ENCODE peak calls at places on chromosomes 4 and X, in ten cellular contexts. W is ELR; D is activated T-cell treated with anti-CD3 and anti-CD28 coated beads, Interleukin-2, amount 50 U/mL, for 72 hours; U is WTC11; I is anterior cingulate cortex; G is suprapubic skin; P is AG10803; O is nephron progenitor cell; B is left colon; R is left lung. T is an unnamed sample.

GRCh38 chr4:25865586-25865985 is 2.8 kb upstream of the SEL1L3 start:
- DNase-seq in B (peak), O (no peak), D (no peak), P (no peak), I (no peak), U (peak), G (no peak), W (peak), R (peak), T (peak)

GRCh38 chr4:57080781-57081650 is 29.2 kb downstream of the IGFBP7 start:
- DNase-seq in I (no peak), O (no peak), G (no peak), B (no peak), D (no peak), P (peak), U (no peak), R (no peak), W (peak), T (no peak)

GRCh38 chr4:153022233-153022632 is 86.1 kb downstream of the FHDC1 start:
- DNase-seq in P (no peak), I (no peak), G (no peak), O (no peak), U (no peak), W (no peak), R (peak), B (peak), D (no peak), T (no peak)

GRCh38 chr4:47525154-47525819 is 40.2 kb downstream of the ATP10D start:
- DNase-seq in R (no peak), B (no peak), G (no peak), P (peak), W (peak), O (no peak), D (no peak), I (no peak), U (no peak), T (no peak)

GRCh38 chr4:6268650-6269399 is 825 bp upstream of the WFS1 start:
- DNase-seq in O (no peak), B (no peak), G (no peak), P (no peak), W (no peak), R (no peak), D (no peak), U (no peak), I (no peak), T (no peak)

GRCh38 chrX:9340619-9341304 is 124.1 kb upstream of the TBL1X start:
- DNase-seq in W (peak), P (peak), D (peak), B (peak), G (peak), I (no peak), O (peak), U (no peak), R (peak), T (peak)

GRCh38 chr4:154475800-154476199 is 15.8 kb downstream of the DCHS2 start:
- DNase-seq in G (no peak), D (no peak), R (no peak), W (no peak), U (no peak), B (no peak), O (no peak), I (no peak), P (no peak), T (no peak)

GRCh38 chrX:47802589-47802988 is 34.1 kb upstream of the ZNF81 start:
- DNase-seq in D (no peak), P (peak), R (no peak), O (no peak), U (no peak), I (no peak), B (no peak), W (peak), G (no peak), T (no peak)